ENCODE peak calls at places on chromosomes 6 and 20, in seven cellular contexts. F, O, W, Z, M, Y and R are unnamed samples.

GRCh38 chr20:20440473-20440872 is 72.6 kb downstream of the INSM1 start:
- DNase-seq in Y (no peak), M (no peak), O (no peak), F (no peak), W (peak), Z (no peak), R (no peak)

GRCh38 chr20:4837760-4838159 is 116.1 kb downstream of the PRND start:
- DNase-seq in O (no peak), F (no peak), Z (no peak), M (no peak), W (no peak), Y (no peak), R (no peak)

GRCh38 chr20:63055575-63056235 is 48.9 kb upstream of the BHLHE23 start:
- DNase-seq in Y (no peak), F (no peak), Z (no peak), O (no peak), W (no peak), M (no peak), R (no peak)

GRCh38 chr6:131636880-131637792 is at the start of gene ENPP3:
- DNase-seq in W (no peak), Y (no peak), M (peak), O (no peak), Z (no peak), F (no peak), R (no peak)

GRCh38 chr20:23178806-23179205 is 92.7 kb upstream of the CD93 start:
- DNase-seq in F (no peak), Y (no peak), M (no peak), O (no peak), Z (no peak), W (no peak), R (no peak)

GRCh38 chr6:139173172-139173571 is 38.3 kb downstream of the HECA start:
- DNase-seq in F (no peak), Z (no peak), M (peak), O (no peak), W (no peak), Y (no peak), R (no peak)

GRCh38 chr6:15205321-15205720 is 40.5 kb upstream of the JARID2 start:
- DNase-seq in M (no peak), Z (no peak), F (no peak), Y (no peak), W (no peak), O (no peak), R (no peak)

GRCh38 chr6:136103101-136103688 is 146.9 kb downstream of the MTFR2 start:
- DNase-seq in W (no peak), Z (no peak), M (peak), F (no peak), Y (no peak), O (no peak), R (no peak)

GRCh38 chr6:5517781-5518180 is 256.5 kb downstream of the FARS2 start:
- DNase-seq in O (peak), Y (no peak), F (no peak), Z (no peak), W (no peak), M (no peak), R (peak)

GRCh38 chr6:22471746-22472145 is 97.6 kb upstream of the HDGFL1 start:
- DNase-seq in W (no peak), Y (no peak), F (no peak), O (no peak), M (no peak), Z (no peak), R (no peak)

GRCh38 chr20:50450961-50451752 is 59.0 kb upstream of the PTPN1 start:
- DNase-seq in F (no peak), W (no peak), Y (no peak), O (no peak), Z (no peak), M (peak), R (no peak)

GRCh38 chr20:47586648-47587306 is 85.1 kb downstream of the NCOA3 start:
- DNase-seq in O (no peak), W (peak), M (peak), Y (no peak), Z (no peak), F (no peak), R (no peak)

GRCh38 chr6:105428342-105428957 is 25.6 kb upstream of the PREP start:
- DNase-seq in W (no peak), O (no peak), F (no peak), Z (no peak), M (peak), Y (no peak), R (no peak)